ENCODE peak calls at places on chromosomes 7 and 10, in five cellular contexts. Z, L, I, M and A are unnamed samples.

GRCh38 chr7:1493129-1493528 is 11.1 kb downstream of the INTS1 start:
- DNase-seq in Z (no peak), L (no peak), I (no peak), M (no peak), A (no peak)

GRCh38 chr10:97278491-97278989 is 13.9 kb downstream of the ARHGAP19 start:
- DNase-seq in Z (peak), L (peak), I (no peak), M (no peak), A (no peak)

GRCh38 chr7:43631559-43631958 is 48.7 kb downstream of the STK17A start:
- DNase-seq in Z (no peak), L (no peak), I (no peak), M (no peak), A (no peak)

GRCh38 chr7:84336303-84336702 is 141.7 kb upstream of the SEMA3A start:
- DNase-seq in Z (no peak), L (no peak), I (no peak), M (no peak), A (no peak)

GRCh38 chr7:87128883-87129282 is 23.4 kb upstream of the DMTF1 start:
- DNase-seq in Z (no peak), L (no peak), I (no peak), M (no peak), A (no peak)

GRCh38 chr7:36514289-36515243 is 124.9 kb downstream of the ANLN start:
- DNase-seq in Z (no peak), L (peak), I (no peak), M (no peak), A (no peak)

GRCh38 chr10:30980951-30981616 is 50.6 kb downstream of the ZNF438 start:
- DNase-seq in Z (no peak), L (no peak), I (peak), M (no peak), A (no peak)

GRCh38 chr7:43847496-43847895 is 21.8 kb downstream of the MRPS24 start:
- DNase-seq in Z (no peak), L (peak), I (no peak), M (no peak), A (no peak)

GRCh38 chr10:22459496-22459895 is 114.2 kb downstream of the SPAG6 start:
- DNase-seq in Z (no peak), L (no peak), I (no peak), M (no peak), A (no peak)

GRCh38 chr7:13880789-13881188 is 108.7 kb downstream of the ETV1 start:
- DNase-seq in Z (no peak), L (no peak), I (no peak), M (no peak), A (no peak)

GRCh38 chr7:93890041-93890463 is 501 bp downstream of the TFPI2 start:
- DNase-seq in Z (no peak), L (no peak), I (peak), M (no peak), A (peak)

GRCh38 chr10:56116684-56117083 is 244.4 kb downstream of the ZWINT start:
- DNase-seq in Z (no peak), L (peak), I (no peak), M (no peak), A (no peak)

GRCh38 chr7:102260856-102261255 is 25.8 kb upstream of the SH2B2 start:
- DNase-seq in Z (no peak), L (no peak), I (no peak), M (no peak), A (no peak)

GRCh38 chr7:1246871-1247526 is 14.3 kb downstream of the UNCX start:
- DNase-seq in Z (no peak), L (no peak), I (no peak), M (no peak), A (no peak)

GRCh38 chr7:157807510-157807909 is 470.7 kb downstream of the DNAJB6 start:
- DNase-seq in Z (no peak), L (no peak), I (no peak), M (no peak), A (no peak)

GRCh38 chr10:42875792-42876191 is 93.2 kb downstream of the BMS1 start:
- DNase-seq in Z (no peak), L (no peak), I (no peak), M (no peak), A (no peak)

GRCh38 chr10:100186253-100186780 is 488 bp upstream of the ERLIN1 start:
- DNase-seq in Z (no peak), L (peak), I (peak), M (no peak), A (no peak)